ENCODE peak calls at places on chromosomes 2 and 18, in ten cellular contexts. One of them, this sample, is unnamed.

GRCh38 chr18:49751427-49752094 is 61.8 kb downstream of the ACAA2 start:
- DNase-seq in RPMI7951: no peak
- DNase-seq in KBM-7: no peak
- DNase-seq in NCI-H2081: no peak
- DNase-seq in ELR: no peak
- DNase-seq in B cell: no peak
- DNase-seq in right lobe of liver: no peak
- DNase-seq in CD4-positive, alpha-beta T cell: no peak
- DNase-seq in stimulated activated CD8-positive, alpha-beta memory T cell treated with anti-CD3 and anti-CD28 coated beads, Interleukin-7, amount 100 ng/mL, for 1 hour: no peak
- DNase-seq in HCT116: no peak
- DNase-seq in this sample: peak; percentile 12

GRCh38 chr2:70073493-70073892 is 13.8 kb upstream of the PCBP1 start:
- DNase-seq in B cell: no peak
- DNase-seq in KBM-7: no peak
- DNase-seq in CD4-positive, alpha-beta T cell: no peak
- DNase-seq in stimulated activated CD8-positive, alpha-beta memory T cell treated with anti-CD3 and anti-CD28 coated beads, Interleukin-7, amount 100 ng/mL, for 1 hour: no peak
- DNase-seq in ELR: no peak
- DNase-seq in NCI-H2081: no peak
- DNase-seq in RPMI7951: no peak
- DNase-seq in right lobe of liver: peak; percentile 31
- DNase-seq in HCT116: no peak
- DNase-seq in this sample: no peak

GRCh38 chr18:8188196-8188595 is 421.0 kb upstream of the RAB12 start:
- DNase-seq in B cell: no peak
- DNase-seq in stimulated activated CD8-positive, alpha-beta memory T cell treated with anti-CD3 and anti-CD28 coated beads, Interleukin-7, amount 100 ng/mL, for 1 hour: no peak
- DNase-seq in ELR: peak; percentile 76
- DNase-seq in CD4-positive, alpha-beta T cell: no peak
- DNase-seq in RPMI7951: no peak
- DNase-seq in HCT116: no peak
- DNase-seq in NCI-H2081: no peak
- DNase-seq in KBM-7: no peak
- DNase-seq in right lobe of liver: no peak
- DNase-seq in this sample: no peak

GRCh38 chr18:37393221-37393828 is 172.3 kb downstream of the CELF4 start:
- DNase-seq in CD4-positive, alpha-beta T cell: no peak
- DNase-seq in NCI-H2081: no peak
- DNase-seq in B cell: no peak
- DNase-seq in RPMI7951: no peak
- DNase-seq in KBM-7: no peak
- DNase-seq in right lobe of liver: no peak
- DNase-seq in HCT116: no peak
- DNase-seq in ELR: no peak
- DNase-seq in stimulated activated CD8-positive, alpha-beta memory T cell treated with anti-CD3 and anti-CD28 coated beads, Interleukin-7, amount 100 ng/mL, for 1 hour: no peak
- DNase-seq in this sample: peak; percentile 48

GRCh38 chr2:148523315-148523714 is 121.2 kb upstream of the EPC2 start:
- DNase-seq in B cell: no peak
- DNase-seq in NCI-H2081: no peak
- DNase-seq in KBM-7: no peak
- DNase-seq in HCT116: no peak
- DNase-seq in CD4-positive, alpha-beta T cell: no peak
- DNase-seq in ELR: no peak
- DNase-seq in stimulated activated CD8-positive, alpha-beta memory T cell treated with anti-CD3 and anti-CD28 coated beads, Interleukin-7, amount 100 ng/mL, for 1 hour: no peak
- DNase-seq in right lobe of liver: no peak
- DNase-seq in RPMI7951: no peak
- DNase-seq in this sample: no peak

GRCh38 chr18:28834889-28835288 is 658.0 kb upstream of the CDH2 start:
- DNase-seq in CD4-positive, alpha-beta T cell: no peak
- DNase-seq in B cell: no peak
- DNase-seq in NCI-H2081: no peak
- DNase-seq in right lobe of liver: no peak
- DNase-seq in ELR: peak; percentile 56
- DNase-seq in RPMI7951: peak; percentile 87
- DNase-seq in stimulated activated CD8-positive, alpha-beta memory T cell treated with anti-CD3 and anti-CD28 coated beads, Interleukin-7, amount 100 ng/mL, for 1 hour: no peak
- DNase-seq in KBM-7: no peak
- DNase-seq in HCT116: no peak
- DNase-seq in this sample: no peak

GRCh38 chr18:31499157-31499524 is 1.2 kb downstream of the DSG2 start:
- DNase-seq in CD4-positive, alpha-beta T cell: no peak
- DNase-seq in B cell: no peak
- DNase-seq in right lobe of liver: no peak
- DNase-seq in KBM-7: peak; percentile 51
- DNase-seq in HCT116: no peak
- DNase-seq in RPMI7951: no peak
- DNase-seq in ELR: no peak
- DNase-seq in NCI-H2081: peak; percentile 30
- DNase-seq in stimulated activated CD8-positive, alpha-beta memory T cell treated with anti-CD3 and anti-CD28 coated beads, Interleukin-7, amount 100 ng/mL, for 1 hour: no peak
- DNase-seq in this sample: no peak

GRCh38 chr18:7617738-7618422 is 50.8 kb downstream of the PTPRM start:
- DNase-seq in NCI-H2081: no peak
- DNase-seq in HCT116: no peak
- DNase-seq in stimulated activated CD8-positive, alpha-beta memory T cell treated with anti-CD3 and anti-CD28 coated beads, Interleukin-7, amount 100 ng/mL, for 1 hour: no peak
- DNase-seq in CD4-positive, alpha-beta T cell: no peak
- DNase-seq in B cell: no peak
- DNase-seq in RPMI7951: peak; percentile 92
- DNase-seq in right lobe of liver: peak; percentile 82
- DNase-seq in KBM-7: no peak
- DNase-seq in ELR: peak; percentile 86
- DNase-seq in this sample: no peak

GRCh38 chr2:167844714-167845530 is 402.5 kb downstream of the STK39 start:
- DNase-seq in RPMI7951: no peak
- DNase-seq in NCI-H2081: peak; percentile 42
- DNase-seq in B cell: no peak
- DNase-seq in ELR: no peak
- DNase-seq in CD4-positive, alpha-beta T cell: no peak
- DNase-seq in KBM-7: peak; percentile 56
- DNase-seq in stimulated activated CD8-positive, alpha-beta memory T cell treated with anti-CD3 and anti-CD28 coated beads, Interleukin-7, amount 100 ng/mL, for 1 hour: no peak
- DNase-seq in right lobe of liver: no peak
- DNase-seq in HCT116: peak; percentile 29
- DNase-seq in this sample: peak; percentile 12

GRCh38 chr2:229539628-229540027 is 174.7 kb downstream of the DNER start:
- DNase-seq in RPMI7951: peak; percentile 88
- DNase-seq in NCI-H2081: no peak
- DNase-seq in B cell: no peak
- DNase-seq in KBM-7: no peak
- DNase-seq in right lobe of liver: no peak
- DNase-seq in ELR: peak; percentile 88
- DNase-seq in stimulated activated CD8-positive, alpha-beta memory T cell treated with anti-CD3 and anti-CD28 coated beads, Interleukin-7, amount 100 ng/mL, for 1 hour: no peak
- DNase-seq in HCT116: no peak
- DNase-seq in CD4-positive, alpha-beta T cell: no peak
- DNase-seq in this sample: no peak

GRCh38 chr2:181615086-181615635 is 41.7 kb downstream of the CERKL start:
- DNase-seq in ELR: no peak
- DNase-seq in RPMI7951: no peak
- DNase-seq in KBM-7: no peak
- DNase-seq in HCT116: no peak
- DNase-seq in NCI-H2081: peak; percentile 9
- DNase-seq in right lobe of liver: no peak
- DNase-seq in B cell: no peak
- DNase-seq in CD4-positive, alpha-beta T cell: no peak
- DNase-seq in stimulated activated CD8-positive, alpha-beta memory T cell treated with anti-CD3 and anti-CD28 coated beads, Interleukin-7, amount 100 ng/mL, for 1 hour: no peak
- DNase-seq in this sample: no peak

GRCh38 chr2:43293744-43294695 is 67.6 kb upstream of the ZFP36L2 start:
- DNase-seq in KBM-7: peak; percentile 81
- DNase-seq in HCT116: peak; percentile 97
- DNase-seq in stimulated activated CD8-positive, alpha-beta memory T cell treated with anti-CD3 and anti-CD28 coated beads, Interleukin-7, amount 100 ng/mL, for 1 hour: peak; percentile 4
- DNase-seq in CD4-positive, alpha-beta T cell: peak; percentile 5
- DNase-seq in NCI-H2081: no peak
- DNase-seq in RPMI7951: peak; percentile 98
- DNase-seq in ELR: peak; percentile 99
- DNase-seq in right lobe of liver: peak; percentile 56
- DNase-seq in B cell: no peak
- DNase-seq in this sample: no peak

GRCh38 chr2:8059255-8059654 is 622.6 kb upstream of the ID2 start:
- DNase-seq in NCI-H2081: peak; percentile 84
- DNase-seq in RPMI7951: no peak
- DNase-seq in B cell: no peak
- DNase-seq in ELR: no peak
- DNase-seq in right lobe of liver: no peak
- DNase-seq in KBM-7: no peak
- DNase-seq in CD4-positive, alpha-beta T cell: no peak
- DNase-seq in stimulated activated CD8-positive, alpha-beta memory T cell treated with anti-CD3 and anti-CD28 coated beads, Interleukin-7, amount 100 ng/mL, for 1 hour: no peak
- DNase-seq in HCT116: no peak
- DNase-seq in this sample: peak; percentile 73

GRCh38 chr2:173196080-173196479 is 120.4 kb downstream of the MAP3K20 start:
- DNase-seq in RPMI7951: no peak
- DNase-seq in NCI-H2081: peak; percentile 14
- DNase-seq in KBM-7: no peak
- DNase-seq in stimulated activated CD8-positive, alpha-beta memory T cell treated with anti-CD3 and anti-CD28 coated beads, Interleukin-7, amount 100 ng/mL, for 1 hour: no peak
- DNase-seq in right lobe of liver: no peak
- DNase-seq in ELR: no peak
- DNase-seq in B cell: no peak
- DNase-seq in HCT116: no peak
- DNase-seq in CD4-positive, alpha-beta T cell: no peak
- DNase-seq in this sample: no peak

GRCh38 chr2:56754066-56754615 is 570.4 kb downstream of the CCDC85A start:
- DNase-seq in B cell: no peak
- DNase-seq in NCI-H2081: peak; percentile 68
- DNase-seq in stimulated activated CD8-positive, alpha-beta memory T cell treated with anti-CD3 and anti-CD28 coated beads, Interleukin-7, amount 100 ng/mL, for 1 hour: no peak
- DNase-seq in ELR: no peak
- DNase-seq in CD4-positive, alpha-beta T cell: no peak
- DNase-seq in right lobe of liver: no peak
- DNase-seq in RPMI7951: no peak
- DNase-seq in KBM-7: no peak
- DNase-seq in HCT116: no peak
- DNase-seq in this sample: no peak

GRCh38 chr18:32750328-32750727 is 22.5 kb downstream of the KLHL14 start:
- DNase-seq in RPMI7951: no peak
- DNase-seq in B cell: no peak
- DNase-seq in HCT116: no peak
- DNase-seq in NCI-H2081: no peak
- DNase-seq in KBM-7: no peak
- DNase-seq in stimulated activated CD8-positive, alpha-beta memory T cell treated with anti-CD3 and anti-CD28 coated beads, Interleukin-7, amount 100 ng/mL, for 1 hour: no peak
- DNase-seq in CD4-positive, alpha-beta T cell: no peak
- DNase-seq in ELR: no peak
- DNase-seq in right lobe of liver: no peak
- DNase-seq in this sample: no peak

GRCh38 chr2:177244244-177244771 is 20.2 kb downstream of the NFE2L2 start:
- DNase-seq in B cell: no peak
- DNase-seq in HCT116: no peak
- DNase-seq in right lobe of liver: no peak
- DNase-seq in ELR: peak; percentile 47
- DNase-seq in RPMI7951: no peak
- DNase-seq in NCI-H2081: no peak
- DNase-seq in CD4-positive, alpha-beta T cell: no peak
- DNase-seq in stimulated activated CD8-positive, alpha-beta memory T cell treated with anti-CD3 and anti-CD28 coated beads, Interleukin-7, amount 100 ng/mL, for 1 hour: no peak
- DNase-seq in KBM-7: no peak
- DNase-seq in this sample: no peak

GRCh38 chr18:49023281-49023937 is 72.6 kb upstream of the SMAD7 start:
- DNase-seq in KBM-7: no peak
- DNase-seq in NCI-H2081: no peak
- DNase-seq in HCT116: no peak
- DNase-seq in ELR: no peak
- DNase-seq in RPMI7951: no peak
- DNase-seq in stimulated activated CD8-positive, alpha-beta memory T cell treated with anti-CD3 and anti-CD28 coated beads, Interleukin-7, amount 100 ng/mL, for 1 hour: no peak
- DNase-seq in B cell: peak; percentile 67
- DNase-seq in right lobe of liver: no peak
- DNase-seq in CD4-positive, alpha-beta T cell: no peak
- DNase-seq in this sample: no peak

GRCh38 chr18:45775241-45775676 is 50.2 kb upstream of the SIGLEC15 start:
- DNase-seq in HCT116: peak; percentile 69
- DNase-seq in KBM-7: no peak
- DNase-seq in ELR: peak; percentile 89
- DNase-seq in RPMI7951: peak; percentile 79
- DNase-seq in B cell: peak; percentile 42
- DNase-seq in stimulated activated CD8-positive, alpha-beta memory T cell treated with anti-CD3 and anti-CD28 coated beads, Interleukin-7, amount 100 ng/mL, for 1 hour: no peak
- DNase-seq in right lobe of liver: peak; percentile 51
- DNase-seq in CD4-positive, alpha-beta T cell: peak; percentile 47
- DNase-seq in NCI-H2081: no peak
- DNase-seq in this sample: peak; percentile 49

GRCh38 chr18:36315736-36316135 is 18.2 kb downstream of the FHOD3 start:
- DNase-seq in NCI-H2081: no peak
- DNase-seq in stimulated activated CD8-positive, alpha-beta memory T cell treated with anti-CD3 and anti-CD28 coated beads, Interleukin-7, amount 100 ng/mL, for 1 hour: no peak
- DNase-seq in RPMI7951: peak; percentile 81
- DNase-seq in HCT116: no peak
- DNase-seq in KBM-7: no peak
- DNase-seq in ELR: peak; percentile 92
- DNase-seq in B cell: no peak
- DNase-seq in right lobe of liver: no peak
- DNase-seq in CD4-positive, alpha-beta T cell: no peak
- DNase-seq in this sample: no peak

GRCh38 chr2:100286318-100286717 is 36.0 kb downstream of the LONRF2 start:
- DNase-seq in HCT116: no peak
- DNase-seq in ELR: no peak
- DNase-seq in B cell: no peak
- DNase-seq in right lobe of liver: no peak
- DNase-seq in NCI-H2081: no peak
- DNase-seq in stimulated activated CD8-positive, alpha-beta memory T cell treated with anti-CD3 and anti-CD28 coated beads, Interleukin-7, amount 100 ng/mL, for 1 hour: no peak
- DNase-seq in KBM-7: no peak
- DNase-seq in CD4-positive, alpha-beta T cell: no peak
- DNase-seq in RPMI7951: peak; percentile 65
- DNase-seq in this sample: no peak

GRCh38 chr18:73887801-73888200 is 259.8 kb downstream of the FBXO15 start:
- DNase-seq in NCI-H2081: no peak
- DNase-seq in KBM-7: no peak
- DNase-seq in ELR: no peak
- DNase-seq in right lobe of liver: no peak
- DNase-seq in B cell: no peak
- DNase-seq in HCT116: no peak
- DNase-seq in RPMI7951: no peak
- DNase-seq in stimulated activated CD8-positive, alpha-beta memory T cell treated with anti-CD3 and anti-CD28 coated beads, Interleukin-7, amount 100 ng/mL, for 1 hour: no peak
- DNase-seq in CD4-positive, alpha-beta T cell: no peak
- DNase-seq in this sample: no peak

GRCh38 chr18:7856733-7857132 is 289.6 kb downstream of the PTPRM start:
- DNase-seq in CD4-positive, alpha-beta T cell: no peak
- DNase-seq in HCT116: peak; percentile 13
- DNase-seq in KBM-7: no peak
- DNase-seq in stimulated activated CD8-positive, alpha-beta memory T cell treated with anti-CD3 and anti-CD28 coated beads, Interleukin-7, amount 100 ng/mL, for 1 hour: no peak
- DNase-seq in NCI-H2081: no peak
- DNase-seq in B cell: no peak
- DNase-seq in RPMI7951: peak; percentile 59
- DNase-seq in ELR: peak; percentile 35
- DNase-seq in right lobe of liver: no peak
- DNase-seq in this sample: no peak

This sample was measured in NCI-H1417.